ENCODE peak calls at places on chromosomes 2 and 18, in seven cellular contexts. One of them, this sample, is unnamed.

GRCh38 chr2:241031436-241032165 is 33.2 kb downstream of the SNED1 start:
- DNase-seq in AG09309: no peak
- DNase-seq in mesothelial cell of epicardium: no peak
- DNase-seq in CD4-positive, alpha-beta T cell: no peak
- DNase-seq in endodermal cell: no peak
- DNase-seq in OCI-LY7: no peak
- DNase-seq in stomach: no peak
- DNase-seq in this sample: no peak

GRCh38 chr2:238220274-238220891 is 16.9 kb upstream of the ILKAP start:
- DNase-seq in AG09309: no peak
- DNase-seq in mesothelial cell of epicardium: no peak
- DNase-seq in CD4-positive, alpha-beta T cell: no peak
- DNase-seq in endodermal cell: no peak
- DNase-seq in OCI-LY7: no peak
- DNase-seq in stomach: no peak
- DNase-seq in this sample: no peak

GRCh38 chr2:130755234-130756040 is at the start of gene AMER3:
- DNase-seq in AG09309: no peak
- DNase-seq in mesothelial cell of epicardium: no peak
- DNase-seq in CD4-positive, alpha-beta T cell: no peak
- DNase-seq in endodermal cell: peak
- DNase-seq in OCI-LY7: no peak
- DNase-seq in stomach: no peak
- DNase-seq in this sample: no peak

GRCh38 chr2:232931636-232932035 is 61.6 kb downstream of the SNORC start:
- DNase-seq in AG09309: no peak
- DNase-seq in mesothelial cell of epicardium: no peak
- DNase-seq in CD4-positive, alpha-beta T cell: no peak
- DNase-seq in endodermal cell: no peak
- DNase-seq in OCI-LY7: no peak
- DNase-seq in stomach: no peak
- DNase-seq in this sample: no peak

GRCh38 chr2:158403237-158403636 is 53.3 kb downstream of the CCDC148 start:
- DNase-seq in AG09309: no peak
- DNase-seq in mesothelial cell of epicardium: no peak
- DNase-seq in CD4-positive, alpha-beta T cell: no peak
- DNase-seq in endodermal cell: no peak
- DNase-seq in OCI-LY7: no peak
- DNase-seq in stomach: no peak
- DNase-seq in this sample: no peak

GRCh38 chr2:36626756-36627155 is 28.8 kb upstream of the FEZ2 start:
- DNase-seq in AG09309: no peak
- DNase-seq in mesothelial cell of epicardium: no peak
- DNase-seq in CD4-positive, alpha-beta T cell: no peak
- DNase-seq in endodermal cell: no peak
- DNase-seq in OCI-LY7: no peak
- DNase-seq in stomach: no peak
- DNase-seq in this sample: no peak

GRCh38 chr2:9333591-9334171 is 89.6 kb downstream of the ITGB1BP1 start:
- DNase-seq in AG09309: peak
- DNase-seq in mesothelial cell of epicardium: no peak
- DNase-seq in CD4-positive, alpha-beta T cell: no peak
- DNase-seq in endodermal cell: peak
- DNase-seq in OCI-LY7: peak
- DNase-seq in stomach: peak
- DNase-seq in this sample: peak

GRCh38 chr2:174632847-174633620 is 35.4 kb upstream of the WIPF1 start:
- DNase-seq in AG09309: no peak
- DNase-seq in mesothelial cell of epicardium: no peak
- DNase-seq in CD4-positive, alpha-beta T cell: no peak
- DNase-seq in endodermal cell: no peak
- DNase-seq in OCI-LY7: peak
- DNase-seq in stomach: no peak
- DNase-seq in this sample: no peak

GRCh38 chr18:77161954-77162353 is 29.4 kb upstream of the MBP start:
- DNase-seq in AG09309: no peak
- DNase-seq in mesothelial cell of epicardium: no peak
- DNase-seq in CD4-positive, alpha-beta T cell: no peak
- DNase-seq in endodermal cell: no peak
- DNase-seq in OCI-LY7: no peak
- DNase-seq in stomach: no peak
- DNase-seq in this sample: peak

GRCh38 chr2:219179601-219180465 is 1.8 kb downstream of the RETREG2 start:
- DNase-seq in AG09309: no peak
- DNase-seq in mesothelial cell of epicardium: no peak
- DNase-seq in CD4-positive, alpha-beta T cell: no peak
- DNase-seq in endodermal cell: no peak
- DNase-seq in OCI-LY7: no peak
- DNase-seq in stomach: no peak
- DNase-seq in this sample: no peak

GRCh38 chr2:48525269-48525943 is 4.5 kb upstream of the STON1 start:
- DNase-seq in AG09309: no peak
- DNase-seq in mesothelial cell of epicardium: no peak
- DNase-seq in CD4-positive, alpha-beta T cell: no peak
- DNase-seq in endodermal cell: no peak
- DNase-seq in OCI-LY7: no peak
- DNase-seq in stomach: no peak
- DNase-seq in this sample: no peak

GRCh38 chr2:44999540-44999939 is 9.7 kb downstream of the SIX2 start:
- DNase-seq in AG09309: no peak
- DNase-seq in mesothelial cell of epicardium: no peak
- DNase-seq in CD4-positive, alpha-beta T cell: no peak
- DNase-seq in endodermal cell: no peak
- DNase-seq in OCI-LY7: no peak
- DNase-seq in stomach: no peak
- DNase-seq in this sample: no peak

GRCh38 chr2:188425266-188425665 is 133.6 kb downstream of the GULP1 start:
- DNase-seq in AG09309: no peak
- DNase-seq in mesothelial cell of epicardium: no peak
- DNase-seq in CD4-positive, alpha-beta T cell: no peak
- DNase-seq in endodermal cell: no peak
- DNase-seq in OCI-LY7: no peak
- DNase-seq in stomach: no peak
- DNase-seq in this sample: no peak

GRCh38 chr18:3816601-3817363 is 366.8 kb downstream of the TGIF1 start:
- DNase-seq in AG09309: peak
- DNase-seq in mesothelial cell of epicardium: no peak
- DNase-seq in CD4-positive, alpha-beta T cell: no peak
- DNase-seq in endodermal cell: no peak
- DNase-seq in OCI-LY7: no peak
- DNase-seq in stomach: no peak
- DNase-seq in this sample: peak

GRCh38 chr18:46169464-46169941 is 65.3 kb downstream of the HAUS1 start:
- DNase-seq in AG09309: peak
- DNase-seq in mesothelial cell of epicardium: no peak
- DNase-seq in CD4-positive, alpha-beta T cell: no peak
- DNase-seq in endodermal cell: no peak
- DNase-seq in OCI-LY7: no peak
- DNase-seq in stomach: no peak
- DNase-seq in this sample: peak

GRCh38 chr2:144702051-144702450 is 182.1 kb upstream of the ZEB2 start:
- DNase-seq in AG09309: no peak
- DNase-seq in mesothelial cell of epicardium: no peak
- DNase-seq in CD4-positive, alpha-beta T cell: no peak
- DNase-seq in endodermal cell: no peak
- DNase-seq in OCI-LY7: peak
- DNase-seq in stomach: no peak
- DNase-seq in this sample: no peak

GRCh38 chr18:63319383-63320040 is at the start of gene BCL2:
- DNase-seq in AG09309: no peak
- DNase-seq in mesothelial cell of epicardium: no peak
- DNase-seq in CD4-positive, alpha-beta T cell: peak
- DNase-seq in endodermal cell: peak
- DNase-seq in OCI-LY7: peak
- DNase-seq in stomach: no peak
- DNase-seq in this sample: peak

GRCh38 chr2:20576598-20577115 is 74.2 kb downstream of the HS1BP3 start:
- DNase-seq in AG09309: no peak
- DNase-seq in mesothelial cell of epicardium: no peak
- DNase-seq in CD4-positive, alpha-beta T cell: no peak
- DNase-seq in endodermal cell: no peak
- DNase-seq in OCI-LY7: peak
- DNase-seq in stomach: no peak
- DNase-seq in this sample: no peak

GRCh38 chr2:26807788-26808460 is 22.1 kb downstream of the CENPA start:
- DNase-seq in AG09309: no peak
- DNase-seq in mesothelial cell of epicardium: no peak
- DNase-seq in CD4-positive, alpha-beta T cell: no peak
- DNase-seq in endodermal cell: no peak
- DNase-seq in OCI-LY7: no peak
- DNase-seq in stomach: no peak
- DNase-seq in this sample: no peak

GRCh38 chr2:25036221-25036559 is 5.7 kb upstream of the EFR3B start:
- DNase-seq in AG09309: no peak
- DNase-seq in mesothelial cell of epicardium: no peak
- DNase-seq in CD4-positive, alpha-beta T cell: no peak
- DNase-seq in endodermal cell: no peak
- DNase-seq in OCI-LY7: no peak
- DNase-seq in stomach: no peak
- DNase-seq in this sample: no peak

GRCh38 chr18:32610116-32610630 is 139.5 kb upstream of the GAREM1 start:
- DNase-seq in AG09309: no peak
- DNase-seq in mesothelial cell of epicardium: no peak
- DNase-seq in CD4-positive, alpha-beta T cell: no peak
- DNase-seq in endodermal cell: no peak
- DNase-seq in OCI-LY7: no peak
- DNase-seq in stomach: no peak
- DNase-seq in this sample: no peak

GRCh38 chr2:43073373-43073772 is 153.0 kb downstream of the ZFP36L2 start:
- DNase-seq in AG09309: no peak
- DNase-seq in mesothelial cell of epicardium: no peak
- DNase-seq in CD4-positive, alpha-beta T cell: no peak
- DNase-seq in endodermal cell: peak
- DNase-seq in OCI-LY7: no peak
- DNase-seq in stomach: no peak
- DNase-seq in this sample: peak

GRCh38 chr18:45456076-45457066 is 158.9 kb upstream of the SLC14A2 start:
- DNase-seq in AG09309: no peak
- DNase-seq in mesothelial cell of epicardium: no peak
- DNase-seq in CD4-positive, alpha-beta T cell: no peak
- DNase-seq in endodermal cell: no peak
- DNase-seq in OCI-LY7: peak
- DNase-seq in stomach: no peak
- DNase-seq in this sample: no peak

GRCh38 chr2:44772131-44772530 is 169.4 kb upstream of the SIX3 start:
- DNase-seq in AG09309: no peak
- DNase-seq in mesothelial cell of epicardium: no peak
- DNase-seq in CD4-positive, alpha-beta T cell: no peak
- DNase-seq in endodermal cell: no peak
- DNase-seq in OCI-LY7: no peak
- DNase-seq in stomach: no peak
- DNase-seq in this sample: no peak

GRCh38 chr2:66443977-66444855 is 9.3 kb downstream of the MEIS1 start:
- DNase-seq in AG09309: no peak
- DNase-seq in mesothelial cell of epicardium: no peak
- DNase-seq in CD4-positive, alpha-beta T cell: no peak
- DNase-seq in endodermal cell: no peak
- DNase-seq in OCI-LY7: no peak
- DNase-seq in stomach: no peak
- DNase-seq in this sample: no peak

GRCh38 chr2:119693567-119693966 is 14.6 kb downstream of the TMEM177 start:
- DNase-seq in AG09309: no peak
- DNase-seq in mesothelial cell of epicardium: no peak
- DNase-seq in CD4-positive, alpha-beta T cell: no peak
- DNase-seq in endodermal cell: no peak
- DNase-seq in OCI-LY7: no peak
- DNase-seq in stomach: no peak
- DNase-seq in this sample: no peak

GRCh38 chr2:108593547-108594098 is 59.4 kb downstream of the LIMS1 start:
- DNase-seq in AG09309: peak
- DNase-seq in mesothelial cell of epicardium: no peak
- DNase-seq in CD4-positive, alpha-beta T cell: no peak
- DNase-seq in endodermal cell: no peak
- DNase-seq in OCI-LY7: no peak
- DNase-seq in stomach: no peak
- DNase-seq in this sample: peak
- TF ChIP-seq CTCF in AG09309: no peak
- TF ChIP-seq CTCF in mesothelial cell of epicardium: no peak
- TF ChIP-seq CTCF in CD4-positive, alpha-beta T cell: no peak
- TF ChIP-seq CTCF in endodermal cell: peak
- TF ChIP-seq CTCF in OCI-LY7: peak
- TF ChIP-seq CTCF in stomach: no peak
- TF ChIP-seq CTCF in this sample: no peak

GRCh38 chr2:16509042-16509441 is 156.6 kb downstream of the CYRIA start:
- DNase-seq in AG09309: no peak
- DNase-seq in mesothelial cell of epicardium: no peak
- DNase-seq in CD4-positive, alpha-beta T cell: no peak
- DNase-seq in endodermal cell: no peak
- DNase-seq in OCI-LY7: no peak
- DNase-seq in stomach: no peak
- DNase-seq in this sample: no peak
- TF ChIP-seq CTCF in AG09309: no peak
- TF ChIP-seq CTCF in mesothelial cell of epicardium: no peak
- TF ChIP-seq CTCF in CD4-positive, alpha-beta T cell: no peak
- TF ChIP-seq CTCF in endodermal cell: no peak
- TF ChIP-seq CTCF in OCI-LY7: no peak
- TF ChIP-seq CTCF in stomach: no peak
- TF ChIP-seq CTCF in this sample: no peak

GRCh38 chr2:202831241-202831997 is 40.1 kb downstream of the ICA1L start:
- DNase-seq in AG09309: peak
- DNase-seq in mesothelial cell of epicardium: no peak
- DNase-seq in CD4-positive, alpha-beta T cell: peak
- DNase-seq in endodermal cell: peak
- DNase-seq in OCI-LY7: peak
- DNase-seq in stomach: peak
- DNase-seq in this sample: peak
- TF ChIP-seq CTCF in AG09309: peak
- TF ChIP-seq CTCF in mesothelial cell of epicardium: no peak
- TF ChIP-seq CTCF in CD4-positive, alpha-beta T cell: peak
- TF ChIP-seq CTCF in endodermal cell: peak
- TF ChIP-seq CTCF in OCI-LY7: peak
- TF ChIP-seq CTCF in stomach: peak
- TF ChIP-seq CTCF in this sample: peak

DNA sequence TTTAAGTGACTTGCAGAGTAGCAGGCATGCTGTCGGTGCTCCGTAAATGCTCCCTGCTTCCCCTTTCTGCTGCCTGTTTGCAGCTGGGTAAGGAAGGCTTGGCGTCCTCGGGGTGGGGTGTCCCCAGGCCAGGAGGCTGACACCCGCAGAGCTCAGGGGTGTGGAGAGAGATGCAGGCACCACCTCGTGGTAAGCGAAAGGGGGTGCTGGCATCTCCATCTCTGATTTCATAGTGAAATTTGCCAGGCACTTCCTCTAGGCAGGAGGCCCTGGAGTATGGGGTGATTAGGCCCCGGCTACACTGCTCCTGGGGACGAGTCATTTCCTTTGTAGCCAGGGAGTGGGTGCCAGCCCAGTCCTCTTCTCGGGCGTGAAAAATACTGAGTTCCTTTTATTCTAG is 160.4 kb downstream of the KLHL29 start:
- DNase-seq in AG09309: no peak
- DNase-seq in mesothelial cell of epicardium: no peak
- DNase-seq in CD4-positive, alpha-beta T cell: no peak
- DNase-seq in endodermal cell: no peak
- DNase-seq in OCI-LY7: no peak
- DNase-seq in stomach: no peak
- DNase-seq in this sample: no peak
- TF ChIP-seq CTCF in AG09309: peak
- TF ChIP-seq CTCF in mesothelial cell of epicardium: no peak
- TF ChIP-seq CTCF in CD4-positive, alpha-beta T cell: no peak
- TF ChIP-seq CTCF in endodermal cell: no peak
- TF ChIP-seq CTCF in OCI-LY7: no peak
- TF ChIP-seq CTCF in stomach: no peak
- TF ChIP-seq CTCF in this sample: no peak